ENCODE peak calls at places on chromosomes 7 and 10, in four cellular contexts. J is A549, I is dorsolateral prefrontal cortex, D is thoracic aorta. M is an unnamed sample.

GRCh38 chr10:131142446-131143380 is 168.8 kb downstream of the TCERG1L start:
- DNase-seq in J (no peak), D (no peak), I (no peak), M (no peak)

GRCh38 chr10:421170-421569 is 268.3 kb downstream of the DIP2C start:
- DNase-seq in J (no peak), I (no peak), D (no peak), M (no peak)

GRCh38 chr7:43653891-43654504 is 71.1 kb downstream of the STK17A start:
- DNase-seq in D (no peak), J (no peak), I (no peak), M (no peak)

GRCh38 chr7:28483112-28483511 is 70.8 kb downstream of the CREB5 start:
- DNase-seq in D (no peak), J (no peak), I (no peak), M (no peak)

GRCh38 chr10:112689327-112689726 is 242.3 kb downstream of the VTI1A start:
- DNase-seq in D (no peak), J (peak), I (no peak), M (no peak)

GRCh38 chr10:130171196-130171595 is 35.0 kb downstream of the GLRX3 start:
- DNase-seq in I (no peak), J (no peak), D (no peak), M (no peak)

GRCh38 chr10:8044908-8045727 is 9.4 kb upstream of the GATA3 start:
- DNase-seq in D (no peak), J (no peak), I (no peak), M (no peak)

GRCh38 chr7:41007351-41007751 is 695.5 kb downstream of the INHBA start:
- DNase-seq in I (no peak), D (no peak), J (no peak), M (no peak)

GRCh38 chr10:6145414-6145978 is 56.7 kb downstream of the RBM17 start:
- DNase-seq in I (no peak), D (no peak), J (no peak), M (no peak)

GRCh38 chr7:152761116-152761748 is 1.7 kb downstream of the ACTR3B start:
- DNase-seq in D (no peak), I (no peak), J (no peak), M (no peak)

GRCh38 chr7:87119581-87119980 is 32.7 kb upstream of the DMTF1 start:
- DNase-seq in I (no peak), D (no peak), J (no peak), M (no peak)

GRCh38 chr7:3960045-3960772 is 659.2 kb downstream of the SDK1 start:
- DNase-seq in J (no peak), D (no peak), I (no peak), M (no peak)

GRCh38 chr10:110241407-110241806 is 34.0 kb downstream of the MXI1 start:
- DNase-seq in I (no peak), J (no peak), D (no peak), M (no peak)

GRCh38 chr10:23522345-23522744 is 83.5 kb downstream of the OTUD1 start:
- DNase-seq in D (no peak), J (no peak), I (no peak), M (no peak)

GRCh38 chr7:38855867-38856266 is 53.1 kb downstream of the VPS41 start:
- DNase-seq in D (no peak), I (no peak), J (no peak), M (no peak)

GRCh38 chr10:6786579-6787031 is 206.5 kb upstream of the PRKCQ start:
- DNase-seq in D (no peak), J (peak), I (peak), M (peak)

GRCh38 chr10:116779076-116779687 is 36.8 kb upstream of the HSPA12A start:
- DNase-seq in J (no peak), D (no peak), I (no peak), M (no peak)

GRCh38 chr7:155947051-155947450 is 134.8 kb upstream of the SHH start:
- DNase-seq in D (no peak), J (peak), I (no peak), M (no peak)

GRCh38 chr10:53894145-53894544 is 906.9 kb downstream of the PCDH15 start:
- DNase-seq in J (no peak), I (no peak), D (no peak), M (no peak)

GRCh38 chr7:94059747-94060146 is 55.6 kb upstream of the BET1 start:
- DNase-seq in I (no peak), D (no peak), J (no peak), M (no peak)

GRCh38 chr10:7701158-7701742 is 1.9 kb upstream of the ITIH2 start:
- DNase-seq in J (no peak), D (no peak), I (no peak), M (no peak)

GRCh38 chr10:96254976-96255375 is 16.4 kb downstream of the BLNK start:
- DNase-seq in J (no peak), I (no peak), D (no peak), M (no peak)

GRCh38 chr7:32525839-32526238 is 30.6 kb downstream of the AVL9 start:
- DNase-seq in I (no peak), J (no peak), D (no peak), M (no peak)

GRCh38 chr10:132397671-132398565 is 918 bp downstream of the PWWP2B start:
- DNase-seq in I (no peak), D (no peak), J (peak), M (no peak)

GRCh38 chr10:72309290-72310240 is 35.8 kb downstream of the DDIT4 start:
- DNase-seq in D (no peak), J (no peak), I (peak), M (no peak)

GRCh38 chr10:76329891-76330575 is 898.6 kb downstream of the LRMDA start:
- DNase-seq in J (no peak), D (no peak), I (no peak), M (no peak)

GRCh38 chr10:8594711-8595110 is 540.2 kb downstream of the GATA3 start:
- DNase-seq in D (no peak), J (no peak), I (no peak), M (no peak)

GRCh38 chr10:73625004-73625883 is 16.0 kb downstream of the MYOZ1 start:
- DNase-seq in D (no peak), J (peak), I (peak), M (no peak)

GRCh38 chr7:12321248-12321647 is 82.4 kb downstream of the VWDE start:
- DNase-seq in D (no peak), I (no peak), J (no peak), M (no peak)

GRCh38 chr10:59465089-59465488 is 102.7 kb upstream of the FAM13C start:
- DNase-seq in I (no peak), J (peak), D (no peak), M (peak)

GRCh38 chr10:76624470-76624869 is 1013.1 kb downstream of the KCNMA1 start:
- DNase-seq in J (no peak), I (no peak), D (no peak), M (no peak)

GRCh38 chr7:25460426-25460825 is 232.1 kb upstream of the NPVF start:
- DNase-seq in D (no peak), J (no peak), I (no peak), M (no peak)

GRCh38 chr10:121696854-121697253 is 98.6 kb upstream of the FGFR2 start:
- DNase-seq in I (no peak), D (no peak), J (peak), M (no peak)

GRCh38 chr7:126700807-126701604 is 551.7 kb downstream of the GRM8 start:
- DNase-seq in I (no peak), D (no peak), J (peak), M (peak)

GRCh38 chr10:102714621-102715455 is at the start of gene SFXN2:
- DNase-seq in J (no peak), I (peak), D (no peak), M (no peak)
- TF ChIP-seq CTCF in J (no peak), I (no peak), D (no peak), M (no peak)

GRCh38 chr7:134602921-134603394 is 43.7 kb upstream of the BPGM start:
- DNase-seq in I (no peak), J (peak), D (no peak), M (no peak)
- H3K27ac ChIP-seq in I (peak), J (peak), D (no peak), M (no peak)

GRCh38 chr7:2065516-2065915 is 167.2 kb downstream of the MAD1L1 start:
- DNase-seq in D (no peak), J (no peak), I (no peak), M (no peak)

GRCh38 chr7:2068693-2069471 is 163.9 kb downstream of the MAD1L1 start:
- DNase-seq in J (no peak), D (no peak), I (no peak), M (no peak)

GRCh38 chr7:2063562-2064360 is 169.0 kb downstream of the MAD1L1 start:
- DNase-seq in D (no peak), J (peak), I (no peak), M (no peak)

GRCh38 chr7:2069472-2069860 is 163.3 kb downstream of the MAD1L1 start:
- DNase-seq in D (no peak), I (peak), J (no peak), M (no peak)

DNA sequence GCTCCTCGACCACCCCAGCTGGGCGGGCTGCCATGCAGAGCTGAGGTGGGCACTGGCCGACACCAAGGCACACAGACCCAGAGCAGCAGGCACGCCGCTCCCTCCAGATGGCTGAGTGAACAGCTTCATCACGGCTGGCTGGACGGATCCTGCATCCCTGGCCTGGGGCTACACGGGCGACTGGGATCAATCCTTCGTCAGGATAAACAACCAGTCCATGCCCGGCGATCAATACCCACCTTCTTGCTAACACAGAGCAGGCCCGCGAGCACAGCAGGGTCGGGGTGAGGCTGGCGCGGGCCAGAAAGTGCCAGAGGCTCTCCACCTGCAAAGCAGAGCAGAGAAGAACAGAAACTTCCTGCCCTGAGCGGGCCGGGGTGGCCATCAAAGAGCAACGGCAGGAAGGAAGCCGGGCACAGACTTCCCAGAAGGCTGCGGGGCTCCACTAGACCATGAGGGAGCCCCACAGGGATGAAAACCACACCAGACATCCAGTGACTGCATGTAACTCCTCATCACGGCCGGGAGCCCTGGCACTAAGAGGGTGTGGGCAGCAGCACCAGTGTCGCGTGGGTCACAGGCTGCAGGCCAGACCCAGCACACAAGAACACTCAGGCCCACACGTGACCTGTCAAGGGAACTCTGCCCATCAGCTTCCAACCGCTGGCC is 166.4 kb downstream of the MAD1L1 start:
- DNase-seq in I (no peak), D (no peak), J (no peak), M (no peak)
- H3K4me3 ChIP-seq in I (no peak), D (no peak), J (no peak), M (no peak)

DNA sequence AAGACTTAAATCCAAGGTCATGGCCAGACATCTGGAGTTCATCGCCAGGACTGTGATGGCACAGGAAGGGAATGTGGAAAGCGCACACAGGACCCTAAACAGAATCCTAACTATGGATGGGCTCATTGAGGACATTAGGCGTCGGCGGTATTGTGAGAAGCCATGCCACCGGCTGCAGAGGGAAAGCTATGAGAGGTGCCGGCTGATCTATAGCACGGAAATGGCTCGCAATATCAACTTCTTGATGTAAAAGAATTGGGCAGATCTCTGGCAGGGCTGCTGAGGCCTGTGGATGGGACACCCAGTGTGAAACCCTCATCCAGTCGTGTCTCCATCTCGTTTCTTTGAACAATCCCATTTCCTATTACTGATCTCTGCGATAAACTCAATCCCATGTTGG is 6.3 kb upstream of the CTBP2 start:
- DNase-seq in D (no peak), J (no peak), I (no peak), M (no peak)
- TF ChIP-seq CTCF in D (no peak), J (no peak), I (no peak), M (no peak)